ENCODE peak calls at places on chromosomes 5 and 9, in six cellular contexts. One of them, this sample, is unnamed.

GRCh38 chr5:56620903-56621680 is 194.3 kb upstream of the MAP3K1 start:
- DNase-seq in germinal center: no peak
- DNase-seq in body of pancreas: no peak
- DNase-seq in left cardiac atrium: no peak
- DNase-seq in adrenal gland: no peak
- DNase-seq in cardiac muscle cell: no peak
- DNase-seq in this sample: no peak

GRCh38 chr5:43231977-43232376 is 40.0 kb downstream of the NIM1K start:
- DNase-seq in left cardiac atrium: no peak
- DNase-seq in body of pancreas: peak
- DNase-seq in adrenal gland: no peak
- DNase-seq in cardiac muscle cell: no peak
- DNase-seq in germinal center: no peak
- DNase-seq in this sample: no peak

GRCh38 chr9:120741701-120742100 is 27.4 kb upstream of the MEGF9 start:
- DNase-seq in cardiac muscle cell: no peak
- DNase-seq in left cardiac atrium: no peak
- DNase-seq in germinal center: no peak
- DNase-seq in body of pancreas: no peak
- DNase-seq in adrenal gland: no peak
- DNase-seq in this sample: no peak

GRCh38 chr9:89484475-89485404 is 13.2 kb downstream of the SEMA4D start:
- DNase-seq in body of pancreas: no peak
- DNase-seq in cardiac muscle cell: no peak
- DNase-seq in left cardiac atrium: no peak
- DNase-seq in adrenal gland: no peak
- DNase-seq in germinal center: peak
- DNase-seq in this sample: no peak

GRCh38 chr9:13002740-13003139 is 227.9 kb downstream of the LURAP1L start:
- DNase-seq in body of pancreas: no peak
- DNase-seq in germinal center: no peak
- DNase-seq in adrenal gland: no peak
- DNase-seq in cardiac muscle cell: no peak
- DNase-seq in left cardiac atrium: no peak
- DNase-seq in this sample: no peak

GRCh38 chr5:181260720-181261319 is at the start of gene TRIM52:
- DNase-seq in adrenal gland: peak
- DNase-seq in cardiac muscle cell: peak
- DNase-seq in germinal center: peak
- DNase-seq in body of pancreas: peak
- DNase-seq in left cardiac atrium: peak
- DNase-seq in this sample: peak

GRCh38 chr5:159951387-159951786 is 35.1 kb downstream of the ADRA1B start:
- DNase-seq in cardiac muscle cell: no peak
- DNase-seq in left cardiac atrium: no peak
- DNase-seq in germinal center: peak
- DNase-seq in body of pancreas: no peak
- DNase-seq in adrenal gland: no peak
- DNase-seq in this sample: no peak

GRCh38 chr9:19373527-19373926 is 6.5 kb downstream of the RPS6 start:
- DNase-seq in body of pancreas: no peak
- DNase-seq in cardiac muscle cell: no peak
- DNase-seq in germinal center: no peak
- DNase-seq in adrenal gland: no peak
- DNase-seq in left cardiac atrium: no peak
- DNase-seq in this sample: no peak

GRCh38 chr5:67679184-67679855 is 482.7 kb upstream of the CD180 start:
- DNase-seq in body of pancreas: no peak
- DNase-seq in adrenal gland: no peak
- DNase-seq in germinal center: no peak
- DNase-seq in cardiac muscle cell: no peak
- DNase-seq in left cardiac atrium: no peak
- DNase-seq in this sample: no peak